ENCODE peak calls at places on chromosomes 11 and 22, in nine cellular contexts. I is SK-N-SH; B is lower leg skin; R is A549; D is body of pancreas; U is aorta; Q is brain microvascular endothelial cell; S is CD8-positive, alpha-beta T cell; G is breast epithelium. C is an unnamed sample.

GRCh38 chr11:95150977-95151684 is 61.5 kb downstream of the ENDOD1 start:
- DNase-seq in Q (peak), D (peak), S (peak), B (peak), I (peak), G (peak), R (peak), U (peak), C (no peak)

GRCh38 chr22:27443315-27443714 is 358.2 kb downstream of the MN1 start:
- DNase-seq in G (no peak), D (no peak), I (no peak), U (no peak), R (no peak), B (no peak), S (no peak), Q (no peak), C (no peak)

GRCh38 chr11:32919338-32919737 is 26.7 kb downstream of the QSER1 start:
- DNase-seq in Q (no peak), S (no peak), U (no peak), B (no peak), I (no peak), R (no peak), D (no peak), G (no peak), C (no peak)

GRCh38 chr11:106161775-106162174 is 84.3 kb downstream of the AASDHPPT start:
- DNase-seq in U (no peak), G (no peak), Q (no peak), D (no peak), B (no peak), R (no peak), I (no peak), S (no peak), C (no peak)

GRCh38 chr11:72821920-72822799 is 7.9 kb downstream of the ATG16L2 start:
- DNase-seq in B (peak), R (peak), D (peak), I (peak), G (peak), U (peak), S (peak), Q (peak), C (no peak)

GRCh38 chr11:9990221-9990973 is 303.6 kb downstream of the SBF2 start:
- DNase-seq in R (peak), I (no peak), S (no peak), U (no peak), G (no peak), Q (peak), B (no peak), D (no peak), C (no peak)

GRCh38 chr11:79466411-79466810 is 25.6 kb upstream of the TENM4 start:
- DNase-seq in I (no peak), S (no peak), U (no peak), R (no peak), B (no peak), D (no peak), Q (peak), G (no peak), C (peak)

GRCh38 chr22:48247829-48248228 is 1485.4 kb downstream of the TBC1D22A start:
- DNase-seq in B (peak), U (peak), S (no peak), I (no peak), R (no peak), D (no peak), Q (no peak), G (no peak), C (no peak)

GRCh38 chr11:27720277-27720830 is 20.1 kb upstream of the BDNF start:
- DNase-seq in U (no peak), I (peak), Q (peak), G (no peak), B (no peak), R (peak), S (no peak), D (peak), C (peak)
- H3K4me3 ChIP-seq in U (peak), I (peak), Q (no peak), G (no peak), B (no peak), R (peak), S (no peak), D (no peak), C (no peak)

GRCh38 chr11:110053848-110054414 is 39.3 kb upstream of the ZC3H12C start:
- DNase-seq in Q (no peak), D (no peak), S (no peak), R (no peak), U (no peak), I (no peak), B (no peak), G (no peak), C (no peak)
- H3K4me3 ChIP-seq in Q (no peak), D (no peak), S (no peak), R (no peak), U (no peak), I (no peak), B (no peak), G (no peak), C (no peak)

GRCh38 chr11:61954106-61955030 is 4.2 kb downstream of the BEST1 start:
- DNase-seq in R (peak), Q (no peak), G (no peak), S (no peak), B (no peak), D (no peak), I (no peak), U (no peak), C (no peak)

GRCh38 chr11:61955031-61955415 is 4.9 kb downstream of the BEST1 start:
- DNase-seq in B (peak), D (peak), U (peak), S (no peak), R (peak), G (no peak), Q (peak), I (no peak), C (peak)

GRCh38 chr11:61957028-61957770 is 7.0 kb downstream of the BEST1 start:
- DNase-seq in R (no peak), D (no peak), G (no peak), Q (no peak), I (no peak), B (peak), S (no peak), U (peak), C (no peak)

GRCh38 chr11:61956191-61957027 is 6.3 kb downstream of the BEST1 start:
- DNase-seq in G (no peak), D (no peak), R (no peak), B (peak), U (no peak), I (no peak), S (no peak), Q (no peak), C (no peak)

GRCh38 chr11:61955416-61956135 is 5.4 kb downstream of the BEST1 start:
- DNase-seq in G (no peak), B (peak), D (no peak), S (peak), I (no peak), Q (no peak), R (no peak), U (peak), C (no peak)
- H3K4me3 ChIP-seq in G (peak), B (no peak), D (no peak), S (no peak), I (no peak), Q (peak), R (no peak), U (no peak), C (no peak)

GRCh38 chr11:64670975-64671374 is 52.0 kb downstream of the NRXN2 start:
- DNase-seq in G (no peak), B (no peak), Q (no peak), U (no peak), I (no peak), R (no peak), S (no peak), D (no peak), C (no peak)

GRCh38 chr11:64665381-64665780 is 57.6 kb downstream of the NRXN2 start:
- DNase-seq in Q (no peak), S (no peak), U (no peak), B (peak), I (no peak), R (no peak), D (no peak), G (no peak), C (no peak)

GRCh38 chr11:64672875-64673274 is 50.1 kb downstream of the NRXN2 start:
- DNase-seq in R (no peak), D (no peak), U (no peak), S (no peak), G (no peak), B (no peak), I (no peak), Q (no peak), C (no peak)

GRCh38 chr11:64663656-64664055 is 59.3 kb downstream of the NRXN2 start:
- DNase-seq in Q (no peak), D (no peak), I (no peak), G (no peak), R (no peak), U (no peak), B (no peak), S (no peak), C (no peak)

DNA sequence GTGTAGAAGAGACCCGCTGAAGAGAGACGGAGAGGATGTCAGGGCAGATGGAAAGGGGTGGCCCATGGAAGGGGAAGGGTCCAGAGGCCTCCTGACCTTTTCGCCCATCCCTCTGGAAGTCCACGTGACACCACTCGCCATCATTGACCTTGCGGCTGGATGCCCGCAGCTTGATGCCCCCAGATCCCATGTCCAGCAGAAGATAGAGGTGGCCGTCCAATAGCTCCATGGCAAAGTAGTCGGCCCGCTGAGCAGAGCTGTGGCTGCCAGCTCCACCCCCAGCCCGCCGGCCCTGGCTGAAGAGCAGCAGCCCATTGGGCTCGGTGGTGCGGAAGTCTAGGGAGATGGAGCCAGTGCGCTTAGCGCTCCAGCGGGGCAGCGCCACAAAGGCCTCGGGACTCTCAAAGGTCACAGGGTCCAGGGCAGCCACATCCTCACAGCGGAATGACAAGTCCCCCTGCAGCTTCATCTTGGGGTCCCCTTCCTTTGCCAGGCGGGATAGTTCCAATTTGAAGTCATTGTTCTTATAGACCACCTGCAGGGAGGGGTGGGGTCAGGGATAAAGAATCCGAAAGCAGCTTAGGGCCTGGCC is 55.7 kb downstream of the NRXN2 start:
- DNase-seq in Q (no peak), U (no peak), I (no peak), R (no peak), G (no peak), S (no peak), D (no peak), B (no peak), C (peak)
- H3K4me3 ChIP-seq in Q (no peak), U (no peak), I (no peak), R (no peak), G (no peak), S (no peak), D (no peak), B (no peak), C (no peak)

GRCh38 chr11:101334581-101334980 is 205.0 kb upstream of the PGR start:
- DNase-seq in I (no peak), S (no peak), G (no peak), D (no peak), U (no peak), B (no peak), Q (no peak), R (no peak), C (no peak)
- H3K4me3 ChIP-seq in I (no peak), S (no peak), G (no peak), D (no peak), U (no peak), B (no peak), Q (no peak), R (no peak), C (no peak)

DNA sequence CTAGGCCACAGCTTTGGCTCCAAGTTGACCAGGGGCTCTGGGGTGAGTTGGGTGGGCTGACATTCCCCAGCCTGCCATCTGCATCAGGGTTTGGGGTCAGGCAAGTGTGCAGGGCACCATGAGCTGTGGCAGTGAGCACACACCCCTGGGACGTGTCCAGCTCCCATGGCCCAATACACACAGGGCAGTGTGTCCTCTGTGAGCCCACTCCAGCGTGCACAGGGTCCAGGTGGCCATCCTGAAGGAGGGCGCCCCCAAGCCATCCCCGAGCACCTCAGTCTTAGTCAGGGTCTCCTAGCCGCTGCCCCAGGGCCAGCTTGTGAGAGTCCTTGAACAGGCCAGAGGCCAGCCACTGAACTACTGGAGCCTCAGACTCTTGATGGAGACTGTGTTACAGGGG is 1.2 kb upstream of the FGF3 start:
- DNase-seq in S (no peak), B (no peak), D (no peak), R (no peak), Q (no peak), G (no peak), I (no peak), U (no peak), C (no peak)
- H3K4me3 ChIP-seq in S (no peak), B (no peak), D (no peak), R (no peak), Q (no peak), G (no peak), I (no peak), U (no peak), C (no peak)

GRCh38 chr11:64339754-64340408 is at the start of gene CCDC88B:
- DNase-seq in B (peak), Q (no peak), D (no peak), G (no peak), I (no peak), S (peak), R (no peak), U (no peak), C (no peak)
- H3K4me3 ChIP-seq in B (no peak), Q (no peak), D (no peak), G (peak), I (no peak), S (peak), R (no peak), U (no peak), C (no peak)

DNA sequence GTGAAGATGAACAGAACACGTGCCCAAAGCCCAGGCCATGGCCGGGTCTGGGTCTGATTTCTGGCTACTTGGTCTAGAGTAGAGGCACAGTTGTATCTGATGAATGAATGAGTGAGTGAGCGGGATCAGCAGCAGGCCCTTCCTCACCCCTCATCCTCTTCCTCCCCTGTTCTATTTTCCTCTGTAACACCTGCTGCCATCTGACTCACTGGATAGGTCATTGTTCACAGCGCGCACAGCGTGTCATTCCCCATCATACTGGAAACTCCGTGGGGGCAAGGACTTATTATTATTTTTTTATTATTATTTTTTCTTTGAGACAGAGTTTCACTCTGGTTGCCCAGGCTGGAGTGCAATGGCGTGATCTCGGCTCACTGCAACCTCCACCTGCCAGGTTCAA is 13.9 kb downstream of the NCF4 start:
- DNase-seq in R (no peak), D (no peak), I (no peak), G (no peak), B (no peak), S (no peak), Q (no peak), U (no peak), C (no peak)
- H3K4me3 ChIP-seq in R (no peak), D (no peak), I (no peak), G (no peak), B (no peak), S (no peak), Q (no peak), U (no peak), C (no peak)

GRCh38 chr22:24741769-24742168 is 32.8 kb downstream of the PIWIL3 start:
- DNase-seq in S (no peak), B (no peak), D (no peak), R (no peak), I (no peak), G (no peak), Q (no peak), U (no peak), C (no peak)

GRCh38 chr22:24741357-24741756 is 33.2 kb downstream of the PIWIL3 start:
- DNase-seq in I (no peak), R (no peak), U (no peak), G (no peak), D (no peak), Q (no peak), B (no peak), S (no peak), C (no peak)

DNA sequence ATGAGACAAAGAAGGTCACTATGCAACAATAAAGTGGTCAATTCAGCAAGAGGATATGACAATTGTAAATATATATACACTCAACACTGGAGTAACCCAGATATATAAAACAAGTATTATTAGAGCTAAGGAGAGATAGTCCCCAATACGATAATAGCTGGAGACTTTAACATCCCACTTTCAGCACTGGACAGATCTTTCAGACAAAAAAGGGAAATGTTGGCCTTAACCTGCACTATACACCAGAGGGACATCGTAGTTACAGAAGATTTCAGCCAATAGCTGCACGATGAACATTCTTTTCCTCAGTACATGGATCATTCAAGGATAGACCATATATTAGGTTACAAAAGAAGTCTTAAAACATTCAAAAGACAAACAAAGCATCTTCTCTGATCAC is 29.9 kb downstream of the PIWIL3 start:
- DNase-seq in B (no peak), Q (no peak), G (no peak), D (no peak), R (no peak), S (no peak), U (no peak), I (no peak), C (no peak)
- H3K4me3 ChIP-seq in B (no peak), Q (no peak), G (no peak), D (no peak), R (no peak), S (no peak), U (no peak), I (no peak), C (no peak)

DNA sequence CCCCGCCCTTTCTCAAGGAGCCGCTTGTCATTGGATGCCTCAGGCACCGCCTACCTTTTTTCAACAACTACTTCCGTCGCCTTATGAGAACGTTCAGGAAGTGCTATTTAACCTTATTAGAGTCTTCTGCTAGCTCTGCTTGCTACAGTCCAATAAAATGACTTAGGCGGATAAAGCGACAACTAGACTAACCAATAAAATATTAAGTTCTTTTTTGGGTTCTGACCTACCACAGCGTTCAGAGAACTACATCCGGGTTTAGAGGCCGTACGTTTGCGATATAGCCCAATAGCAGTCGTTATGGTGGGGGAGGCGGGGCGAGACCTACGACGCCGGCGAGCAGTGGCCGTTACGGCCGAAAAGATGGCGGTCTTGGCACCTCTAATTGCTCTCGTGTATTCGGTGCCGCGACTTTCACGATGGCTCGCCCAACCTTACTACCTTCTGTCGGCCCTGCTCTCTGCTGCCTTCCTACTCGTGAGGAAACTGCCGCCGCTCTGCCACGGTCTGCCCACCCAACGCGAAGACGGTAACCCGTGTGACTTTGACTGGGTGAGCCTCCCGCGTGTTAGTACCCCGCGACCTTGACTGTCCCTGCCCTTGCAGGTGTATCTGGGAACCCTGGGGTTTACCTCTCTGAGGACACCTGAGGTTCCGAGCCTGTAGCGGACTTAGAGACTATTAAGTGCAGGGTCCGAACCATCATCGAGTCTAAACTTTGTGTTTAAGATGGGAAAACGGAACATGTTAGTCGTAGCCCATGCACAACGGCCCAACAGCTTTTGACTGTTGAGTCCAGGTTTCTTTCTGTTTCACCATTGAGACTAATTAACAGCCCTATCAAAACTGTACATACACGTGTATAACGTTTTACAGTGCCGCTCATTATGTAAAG is at the start of gene TMX2:
- DNase-seq in D (peak), R (peak), G (peak), S (peak), Q (peak), B (peak), I (peak), U (peak), C (peak)
- H3K4me3 ChIP-seq in D (peak), R (peak), G (peak), S (peak), Q (peak), B (peak), I (peak), U (peak), C (peak)